ENCODE peak calls at places on chromosomes 16 and 17, in four cellular contexts. G is RWPE1, S is HL-60, L is vagina. V is an unnamed sample.
A peak's percentile ranks its signal among the peaks of the same experiment; 100 is the strongest.

GRCh38 chr17:50346313-50347086 is 574 bp downstream of the XYLT2 start:
- DNase-seq in S (peak; percentile 29), G (peak; percentile 35), L (no peak), V (no peak)

GRCh38 chr17:10265100-10265810 is 66.8 kb upstream of the GAS7 start:
- DNase-seq in L (no peak), S (no peak), G (no peak), V (no peak)

GRCh38 chr16:22300427-22301071 is 3.3 kb downstream of the POLR3E start:
- DNase-seq in G (peak; percentile 33), L (no peak), S (peak; percentile 58), V (no peak)

GRCh38 chr16:73890524-73891500 is 405.8 kb upstream of the PSMD7 start:
- DNase-seq in S (no peak), L (no peak), G (no peak), V (no peak)

GRCh38 chr16:31713945-31714898 is 159.4 kb upstream of the ZNF267 start:
- DNase-seq in S (no peak), G (no peak), L (no peak), V (no peak)

GRCh38 chr16:27759947-27760844 is 210.3 kb downstream of the KATNIP start:
- DNase-seq in G (no peak), S (peak; percentile 85), L (no peak), V (no peak)

GRCh38 chr17:59845595-59846390 is 47.0 kb downstream of the TUBD1 start:
- DNase-seq in S (peak; percentile 12), L (no peak), G (peak; percentile 59), V (peak; percentile 99)

GRCh38 chr17:68512967-68513474 is 791 bp downstream of the PRKAR1A start:
- DNase-seq in L (no peak), G (peak; percentile 24), S (peak; percentile 16), V (no peak)

GRCh38 chr16:31253642-31254045 is 6.1 kb upstream of the ITGAM start:
- DNase-seq in G (no peak), S (peak; percentile 89), L (no peak), V (no peak)

GRCh38 chr16:75929056-75929455 is 202.8 kb upstream of the CPHXL start:
- DNase-seq in G (no peak), L (no peak), S (no peak), V (no peak)

GRCh38 chr17:11296994-11297393 is 56.0 kb downstream of the SHISA6 start:
- DNase-seq in S (no peak), G (no peak), L (no peak), V (no peak)

GRCh38 chr17:69864531-69864930 is 210.5 kb upstream of the KCNJ16 start:
- DNase-seq in S (no peak), G (no peak), L (no peak), V (no peak)

GRCh38 chr16:10979717-10980601 is 35.6 kb downstream of the CLEC16A start:
- DNase-seq in S (no peak), L (peak; percentile 95), G (peak; percentile 54), V (peak; percentile 52)

GRCh38 chr17:33980193-33980592 is 274.9 kb upstream of the CCL2 start:
- DNase-seq in G (no peak), L (peak; percentile 32), S (no peak), V (no peak)

DNA sequence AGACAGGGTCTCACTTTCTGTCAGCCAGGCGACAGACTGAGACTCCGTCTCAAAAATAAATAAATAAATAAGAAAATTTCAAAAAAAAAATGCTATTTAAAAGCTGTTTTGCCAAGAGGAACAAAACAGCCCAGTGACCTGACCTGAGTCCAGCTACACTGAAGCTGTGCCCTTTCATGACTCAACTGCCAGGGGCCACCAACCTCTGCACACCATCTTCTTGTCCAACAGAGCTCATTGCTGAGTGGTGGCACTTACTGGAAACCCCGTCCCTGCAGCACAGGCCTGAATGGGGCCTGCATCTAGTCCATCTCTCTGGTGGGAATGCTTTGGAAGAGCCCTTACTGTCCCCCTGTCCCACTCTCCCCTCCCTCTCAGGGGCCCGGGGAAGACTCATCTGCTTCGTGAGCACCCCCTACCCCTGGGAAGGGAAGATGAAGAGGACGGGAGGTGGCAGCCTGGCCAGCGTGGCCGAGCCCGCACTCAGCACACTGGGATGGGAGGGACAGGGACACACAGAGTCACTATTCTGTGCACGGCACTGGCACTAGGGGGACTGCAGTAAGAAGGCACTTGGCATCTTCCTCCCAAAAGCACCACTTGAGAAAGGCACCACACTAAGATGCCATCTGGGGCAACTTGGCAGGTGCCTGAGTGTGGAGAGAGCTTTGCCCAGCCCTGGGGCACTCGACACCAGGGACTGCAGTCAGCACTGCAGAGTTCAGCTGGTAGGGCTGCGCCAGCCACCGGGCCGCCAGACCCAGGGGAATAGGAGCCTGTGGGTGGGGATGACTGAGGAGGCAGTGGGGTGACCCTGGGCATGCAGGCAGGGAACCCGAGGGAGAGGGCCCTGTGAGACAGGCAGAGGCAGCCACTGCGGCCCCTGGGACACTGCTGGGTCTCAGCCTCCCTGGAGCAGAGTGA is 13.5 kb downstream of the FBXO31 start:
- DNase-seq in S (no peak), G (no peak), L (no peak), V (no peak)
- H3K27ac ChIP-seq in S (no peak overlapping the region), G (peak overlapping the region; percentile 5), L (no peak overlapping the region), V (no peak overlapping the region)

GRCh38 chr17:27240086-27240801 is 53.7 kb upstream of the WSB1 start:
- DNase-seq in L (no peak), S (no peak), G (no peak), V (no peak)

GRCh38 chr17:27240802-27241155 is 53.1 kb upstream of the WSB1 start:
- DNase-seq in G (no peak), L (no peak), S (no peak), V (no peak)

GRCh38 chr17:27239046-27239445 is 54.9 kb upstream of the WSB1 start:
- DNase-seq in L (no peak), G (no peak), S (no peak), V (no peak)

GRCh38 chr17:27237890-27238289 is 56.0 kb upstream of the WSB1 start:
- DNase-seq in G (no peak), S (no peak), L (no peak), V (no peak)

DNA sequence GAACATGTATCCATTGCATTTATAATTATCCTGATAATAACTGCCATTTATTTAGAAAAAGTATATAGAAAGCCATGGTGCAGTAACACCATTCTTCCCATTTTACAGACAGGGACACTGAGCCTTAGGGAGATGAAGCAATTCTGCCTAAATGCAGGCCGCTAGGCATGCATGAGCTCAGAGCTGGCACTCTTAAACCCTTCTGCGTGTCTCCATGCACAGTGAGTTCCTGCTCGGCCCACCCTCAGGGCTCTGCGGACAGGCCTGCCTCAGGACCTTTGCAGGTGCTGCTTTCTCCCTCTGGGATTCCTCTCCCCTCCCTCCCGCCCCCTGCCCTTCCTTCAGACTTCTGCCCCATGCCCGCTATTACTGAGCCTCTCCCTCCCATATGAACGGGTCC is 54.3 kb upstream of the WSB1 start:
- DNase-seq in S (no peak), L (no peak), G (no peak), V (no peak)
- H3K27ac ChIP-seq in S (no peak overlapping the region), L (peak overlapping the region; percentile 22), G (no peak overlapping the region), V (no peak overlapping the region)

GRCh38 chr17:39965017-39965699 is 2.4 kb downstream of the GSDMA start:
- DNase-seq in L (no peak), G (no peak), S (no peak), V (no peak)

GRCh38 chr17:39963826-39964225 is 1.0 kb downstream of the GSDMA start:
- DNase-seq in L (no peak), S (no peak), G (peak; percentile 69), V (peak; percentile 94)

GRCh38 chr17:39960406-39961053 is 2.3 kb upstream of the GSDMA start:
- DNase-seq in L (no peak), G (no peak), S (no peak), V (no peak)

GRCh38 chr17:39966771-39967170 is 4.0 kb downstream of the GSDMA start:
- DNase-seq in G (no peak), L (no peak), S (no peak), V (no peak)

GRCh38 chr17:39962642-39963220 is at the start of gene GSDMA:
- DNase-seq in S (no peak), L (no peak), G (no peak), V (no peak)
- H3K27ac ChIP-seq in S (no peak within 1 kb of the TSS), L (no peak within 1 kb of the TSS), G (no peak within 1 kb of the TSS), V (peak within 1 kb of the TSS; percentile 84)

GRCh38 chr17:81683208-81683583 is 401 bp downstream of the ARL16 start:
- DNase-seq in G (peak; percentile 23), S (no peak), L (no peak), V (no peak)

GRCh38 chr17:81684442-81684911 is 666 bp downstream of the HGS start:
- DNase-seq in L (no peak), S (no peak), G (no peak), V (peak; percentile 34)

GRCh38 chr17:81686614-81687013 is 2.8 kb downstream of the HGS start:
- DNase-seq in G (no peak), L (no peak), S (no peak), V (no peak)

GRCh38 chr17:81683584-81684441 is at the start of the genes ARL16 and HGS:
- DNase-seq in G (peak; percentile 99), S (peak; percentile 98), L (peak; percentile 99), V (peak; percentile 93)

DNA sequence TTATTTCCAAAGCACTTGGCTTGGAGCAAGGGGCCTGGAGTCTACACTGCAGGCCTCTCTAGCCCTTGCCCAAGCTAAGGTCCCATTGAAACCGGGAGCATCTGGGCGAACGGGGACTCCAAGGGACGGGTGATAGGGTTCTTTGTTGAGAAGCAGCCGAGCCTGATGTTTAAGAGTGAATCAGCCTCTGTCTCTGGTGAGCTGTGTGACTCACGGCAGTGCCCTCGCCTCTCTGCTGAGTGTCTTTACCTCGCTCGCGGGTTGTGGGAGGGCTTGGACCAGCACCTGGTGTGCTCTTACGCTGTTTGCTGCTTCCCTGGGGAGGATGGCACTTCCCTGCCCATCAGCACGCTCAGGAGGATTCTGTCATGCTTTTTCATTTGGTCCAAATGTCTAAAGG is 1.3 kb downstream of the HGS start:
- DNase-seq in L (no peak), G (peak; percentile 86), S (no peak), V (peak; percentile 63)
- H3K27ac ChIP-seq in L (no peak overlapping the region), G (peak overlapping the region; percentile 91), S (peak overlapping the region; percentile 84), V (peak overlapping the region; percentile 98)

GRCh38 chr17:61161615-61162134 is 238.0 kb upstream of the TBX2 start:
- DNase-seq in G (no peak), L (no peak), S (no peak), V (no peak)

GRCh38 chr17:61157246-61157887 is 242.3 kb upstream of the TBX2 start:
- DNase-seq in S (no peak), L (no peak), G (no peak), V (no peak)

GRCh38 chr17:61160789-61161440 is 238.7 kb upstream of the TBX2 start:
- DNase-seq in S (no peak), L (no peak), G (no peak), V (no peak)

GRCh38 chr17:61158372-61158771 is 241.3 kb upstream of the TBX2 start:
- DNase-seq in L (no peak), G (no peak), S (no peak), V (no peak)

DNA sequence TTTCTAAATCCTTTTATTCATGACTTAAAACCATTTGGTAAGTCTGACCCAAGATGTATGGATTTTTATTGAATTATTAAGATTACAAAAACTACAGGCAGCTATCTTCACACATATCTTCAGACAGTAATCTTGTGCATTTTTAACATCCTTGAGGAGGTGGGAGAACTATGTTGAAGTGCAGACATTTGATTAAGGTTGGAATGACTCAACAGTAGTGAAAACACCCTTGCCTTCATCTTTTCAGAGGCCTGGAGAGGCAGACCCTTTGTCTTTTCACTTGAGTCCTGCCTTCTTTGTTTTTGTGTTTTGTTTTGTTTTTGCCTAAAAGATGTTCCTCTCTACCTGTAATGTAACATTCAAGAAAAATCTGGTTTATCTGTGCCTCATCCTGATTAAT is 240.2 kb upstream of the TBX2 start:
- DNase-seq in S (no peak), L (no peak), G (no peak), V (no peak)
- H3K27ac ChIP-seq in S (no peak overlapping the region), L (no peak overlapping the region), G (no peak overlapping the region), V (no peak overlapping the region)